ENCODE peak calls at places on chromosome 21, in six cellular contexts. One of them, this sample, is unnamed.

GRCh38 chr21:22020221-22020620 is 1022.0 kb downstream of the NCAM2 start:
- DNase-seq in amygdala: no peak
- DNase-seq in C1 segment of cervical spinal cord: no peak
- DNase-seq in activated CD8-positive, alpha-beta memory T cell treated with anti-CD3 and anti-CD28 coated beads for 1 hour: no peak
- DNase-seq in memory B cell: no peak
- DNase-seq in mesenteric fat pad: no peak
- DNase-seq in this sample: no peak

GRCh38 chr21:37257526-37257966 is 9.6 kb downstream of the VPS26C start:
- DNase-seq in C1 segment of cervical spinal cord: no peak
- DNase-seq in activated CD8-positive, alpha-beta memory T cell treated with anti-CD3 and anti-CD28 coated beads for 1 hour: no peak
- DNase-seq in mesenteric fat pad: no peak
- DNase-seq in memory B cell: peak
- DNase-seq in amygdala: no peak
- DNase-seq in this sample: no peak

GRCh38 chr21:34857874-34858273 is 189.1 kb downstream of the CLIC6 start:
- DNase-seq in memory B cell: no peak
- DNase-seq in mesenteric fat pad: peak
- DNase-seq in amygdala: no peak
- DNase-seq in C1 segment of cervical spinal cord: no peak
- DNase-seq in activated CD8-positive, alpha-beta memory T cell treated with anti-CD3 and anti-CD28 coated beads for 1 hour: no peak
- DNase-seq in this sample: no peak

GRCh38 chr21:39575778-39576177 is 37.0 kb upstream of the B3GALT5 start:
- DNase-seq in C1 segment of cervical spinal cord: no peak
- DNase-seq in memory B cell: no peak
- DNase-seq in activated CD8-positive, alpha-beta memory T cell treated with anti-CD3 and anti-CD28 coated beads for 1 hour: no peak
- DNase-seq in mesenteric fat pad: no peak
- DNase-seq in amygdala: no peak
- DNase-seq in this sample: no peak

GRCh38 chr21:37467082-37467481 is 100.5 kb downstream of the DYRK1A start:
- DNase-seq in memory B cell: no peak
- DNase-seq in activated CD8-positive, alpha-beta memory T cell treated with anti-CD3 and anti-CD28 coated beads for 1 hour: no peak
- DNase-seq in amygdala: no peak
- DNase-seq in C1 segment of cervical spinal cord: no peak
- DNase-seq in mesenteric fat pad: no peak
- DNase-seq in this sample: no peak

GRCh38 chr21:41247976-41248545 is 68.5 kb upstream of the FAM3B start:
- DNase-seq in mesenteric fat pad: no peak
- DNase-seq in amygdala: no peak
- DNase-seq in activated CD8-positive, alpha-beta memory T cell treated with anti-CD3 and anti-CD28 coated beads for 1 hour: no peak
- DNase-seq in memory B cell: no peak
- DNase-seq in C1 segment of cervical spinal cord: no peak
- DNase-seq in this sample: no peak

GRCh38 chr21:41045534-41046268 is 122.3 kb upstream of the BACE2 start:
- DNase-seq in memory B cell: no peak
- DNase-seq in mesenteric fat pad: no peak
- DNase-seq in activated CD8-positive, alpha-beta memory T cell treated with anti-CD3 and anti-CD28 coated beads for 1 hour: no peak
- DNase-seq in C1 segment of cervical spinal cord: no peak
- DNase-seq in amygdala: no peak
- DNase-seq in this sample: no peak

GRCh38 chr21:32771134-32771523 is 426 bp downstream of the PAXBP1 start:
- DNase-seq in memory B cell: no peak
- DNase-seq in C1 segment of cervical spinal cord: peak
- DNase-seq in mesenteric fat pad: peak
- DNase-seq in amygdala: no peak
- DNase-seq in activated CD8-positive, alpha-beta memory T cell treated with anti-CD3 and anti-CD28 coated beads for 1 hour: peak
- DNase-seq in this sample: no peak

GRCh38 chr21:46605759-46606426 is 1.0 kb upstream of the S100B start:
- DNase-seq in activated CD8-positive, alpha-beta memory T cell treated with anti-CD3 and anti-CD28 coated beads for 1 hour: peak
- DNase-seq in mesenteric fat pad: no peak
- DNase-seq in amygdala: no peak
- DNase-seq in memory B cell: peak
- DNase-seq in C1 segment of cervical spinal cord: no peak
- DNase-seq in this sample: no peak

GRCh38 chr21:37145635-37146111 is 72.6 kb downstream of the TTC3 start:
- DNase-seq in amygdala: no peak
- DNase-seq in C1 segment of cervical spinal cord: no peak
- DNase-seq in memory B cell: no peak
- DNase-seq in mesenteric fat pad: no peak
- DNase-seq in activated CD8-positive, alpha-beta memory T cell treated with anti-CD3 and anti-CD28 coated beads for 1 hour: no peak
- DNase-seq in this sample: no peak

GRCh38 chr21:46114963-46115362 is 17.1 kb downstream of the COL6A2 start:
- DNase-seq in C1 segment of cervical spinal cord: no peak
- DNase-seq in amygdala: no peak
- DNase-seq in mesenteric fat pad: peak
- DNase-seq in memory B cell: no peak
- DNase-seq in activated CD8-positive, alpha-beta memory T cell treated with anti-CD3 and anti-CD28 coated beads for 1 hour: no peak
- DNase-seq in this sample: no peak

GRCh38 chr21:45950740-45951515 is 30.6 kb upstream of the COL6A1 start:
- DNase-seq in mesenteric fat pad: no peak
- DNase-seq in activated CD8-positive, alpha-beta memory T cell treated with anti-CD3 and anti-CD28 coated beads for 1 hour: no peak
- DNase-seq in C1 segment of cervical spinal cord: no peak
- DNase-seq in memory B cell: no peak
- DNase-seq in amygdala: no peak
- DNase-seq in this sample: no peak

GRCh38 chr21:42201615-42202161 is 17.3 kb upstream of the ABCG1 start:
- DNase-seq in mesenteric fat pad: no peak
- DNase-seq in memory B cell: no peak
- DNase-seq in activated CD8-positive, alpha-beta memory T cell treated with anti-CD3 and anti-CD28 coated beads for 1 hour: no peak
- DNase-seq in C1 segment of cervical spinal cord: no peak
- DNase-seq in amygdala: no peak
- DNase-seq in this sample: no peak

GRCh38 chr21:42654913-42655796 is 1.7 kb downstream of the PDE9A start:
- DNase-seq in C1 segment of cervical spinal cord: no peak
- DNase-seq in amygdala: no peak
- DNase-seq in memory B cell: no peak
- DNase-seq in activated CD8-positive, alpha-beta memory T cell treated with anti-CD3 and anti-CD28 coated beads for 1 hour: no peak
- DNase-seq in mesenteric fat pad: no peak
- DNase-seq in this sample: no peak

GRCh38 chr21:46071082-46071481 is 26.8 kb upstream of the COL6A2 start:
- DNase-seq in memory B cell: no peak
- DNase-seq in amygdala: no peak
- DNase-seq in mesenteric fat pad: peak
- DNase-seq in activated CD8-positive, alpha-beta memory T cell treated with anti-CD3 and anti-CD28 coated beads for 1 hour: no peak
- DNase-seq in C1 segment of cervical spinal cord: no peak
- DNase-seq in this sample: no peak

GRCh38 chr21:45393021-45393420 is 11.9 kb upstream of the COL18A1 start:
- DNase-seq in activated CD8-positive, alpha-beta memory T cell treated with anti-CD3 and anti-CD28 coated beads for 1 hour: no peak
- DNase-seq in memory B cell: no peak
- DNase-seq in C1 segment of cervical spinal cord: no peak
- DNase-seq in amygdala: no peak
- DNase-seq in mesenteric fat pad: peak
- DNase-seq in this sample: no peak

GRCh38 chr21:44867999-44868700 is 5.3 kb downstream of the PTTG1IP start:
- DNase-seq in mesenteric fat pad: no peak
- DNase-seq in memory B cell: no peak
- DNase-seq in activated CD8-positive, alpha-beta memory T cell treated with anti-CD3 and anti-CD28 coated beads for 1 hour: no peak
- DNase-seq in C1 segment of cervical spinal cord: no peak
- DNase-seq in amygdala: no peak
- DNase-seq in this sample: no peak

GRCh38 chr21:26842300-26842699 is 2.9 kb downstream of the ADAMTS1 start:
- DNase-seq in amygdala: no peak
- DNase-seq in C1 segment of cervical spinal cord: no peak
- DNase-seq in activated CD8-positive, alpha-beta memory T cell treated with anti-CD3 and anti-CD28 coated beads for 1 hour: no peak
- DNase-seq in memory B cell: no peak
- DNase-seq in mesenteric fat pad: no peak
- DNase-seq in this sample: no peak

GRCh38 chr21:45469273-45470086 is 64.5 kb downstream of the COL18A1 start:
- DNase-seq in mesenteric fat pad: no peak
- DNase-seq in activated CD8-positive, alpha-beta memory T cell treated with anti-CD3 and anti-CD28 coated beads for 1 hour: no peak
- DNase-seq in memory B cell: no peak
- DNase-seq in amygdala: peak
- DNase-seq in C1 segment of cervical spinal cord: peak
- DNase-seq in this sample: no peak

GRCh38 chr21:34604556-34604955 is 10.4 kb downstream of the RCAN1 start:
- DNase-seq in amygdala: no peak
- DNase-seq in C1 segment of cervical spinal cord: no peak
- DNase-seq in activated CD8-positive, alpha-beta memory T cell treated with anti-CD3 and anti-CD28 coated beads for 1 hour: no peak
- DNase-seq in mesenteric fat pad: no peak
- DNase-seq in memory B cell: no peak
- DNase-seq in this sample: no peak

GRCh38 chr21:39869141-39869818 is 2.0 kb downstream of the PCP4 start:
- DNase-seq in activated CD8-positive, alpha-beta memory T cell treated with anti-CD3 and anti-CD28 coated beads for 1 hour: no peak
- DNase-seq in C1 segment of cervical spinal cord: no peak
- DNase-seq in memory B cell: no peak
- DNase-seq in amygdala: no peak
- DNase-seq in mesenteric fat pad: no peak
- DNase-seq in this sample: no peak

GRCh38 chr21:41121785-41122415 is 46.1 kb upstream of the BACE2 start:
- DNase-seq in mesenteric fat pad: peak
- DNase-seq in activated CD8-positive, alpha-beta memory T cell treated with anti-CD3 and anti-CD28 coated beads for 1 hour: peak
- DNase-seq in amygdala: peak
- DNase-seq in C1 segment of cervical spinal cord: peak
- DNase-seq in memory B cell: peak
- DNase-seq in this sample: no peak

GRCh38 chr21:46002841-46003574 is 21.4 kb downstream of the COL6A1 start:
- DNase-seq in memory B cell: no peak
- DNase-seq in activated CD8-positive, alpha-beta memory T cell treated with anti-CD3 and anti-CD28 coated beads for 1 hour: no peak
- DNase-seq in mesenteric fat pad: no peak
- DNase-seq in C1 segment of cervical spinal cord: no peak
- DNase-seq in amygdala: no peak
- DNase-seq in this sample: no peak

GRCh38 chr21:18673789-18674188 is 270.2 kb upstream of the TMPRSS15 start:
- DNase-seq in mesenteric fat pad: no peak
- DNase-seq in memory B cell: no peak
- DNase-seq in C1 segment of cervical spinal cord: no peak
- DNase-seq in activated CD8-positive, alpha-beta memory T cell treated with anti-CD3 and anti-CD28 coated beads for 1 hour: no peak
- DNase-seq in amygdala: no peak
- DNase-seq in this sample: no peak

This sample was measured in cortex of kidney.